ENCODE peak calls at places on chromosomes 11 and 22, in seven cellular contexts. One of them, this sample, is unnamed.

GRCh38 chr22:38744981-38745380 is 10.8 kb downstream of the SUN2 start:
- DNase-seq in NB4: no peak
- DNase-seq in testis: no peak
- DNase-seq in ovary: peak; percentile 78
- DNase-seq in esophagus squamous epithelium: no peak
- DNase-seq in A549: no peak
- DNase-seq in body of pancreas: no peak
- DNase-seq in this sample: no peak

GRCh38 chr11:64120951-64121569 is 44.9 kb downstream of the MACROD1 start:
- DNase-seq in A549: no peak
- DNase-seq in body of pancreas: no peak
- DNase-seq in esophagus squamous epithelium: no peak
- DNase-seq in NB4: no peak
- DNase-seq in testis: no peak
- DNase-seq in ovary: no peak
- DNase-seq in this sample: no peak

GRCh38 chr11:16604784-16605439 is 133.5 kb upstream of the C11orf58 start:
- DNase-seq in body of pancreas: peak; percentile 73
- DNase-seq in NB4: peak; percentile 29
- DNase-seq in ovary: peak; percentile 52
- DNase-seq in testis: peak; percentile 26
- DNase-seq in esophagus squamous epithelium: no peak
- DNase-seq in A549: peak; percentile 46
- DNase-seq in this sample: peak; percentile 54

GRCh38 chr11:118251858-118252652 is at the start of gene MPZL3:
- DNase-seq in ovary: peak; percentile 66
- DNase-seq in testis: peak; percentile 94
- DNase-seq in esophagus squamous epithelium: peak; percentile 50
- DNase-seq in NB4: peak; percentile 79
- DNase-seq in body of pancreas: peak; percentile 97
- DNase-seq in A549: peak; percentile 57
- DNase-seq in this sample: peak; percentile 93

GRCh38 chr11:88042238-88043032 is 132.8 kb downstream of the RAB38 start:
- DNase-seq in esophagus squamous epithelium: no peak
- DNase-seq in ovary: no peak
- DNase-seq in NB4: no peak
- DNase-seq in testis: no peak
- DNase-seq in A549: no peak
- DNase-seq in body of pancreas: no peak
- DNase-seq in this sample: no peak

GRCh38 chr11:114799524-114799923 is 121.2 kb downstream of the NXPE2 start:
- DNase-seq in esophagus squamous epithelium: no peak
- DNase-seq in NB4: no peak
- DNase-seq in ovary: no peak
- DNase-seq in A549: no peak
- DNase-seq in testis: no peak
- DNase-seq in body of pancreas: no peak
- DNase-seq in this sample: no peak

GRCh38 chr11:8287297-8288070 is 23.8 kb upstream of the LMO1 start:
- DNase-seq in NB4: no peak
- DNase-seq in testis: no peak
- DNase-seq in A549: no peak
- DNase-seq in ovary: no peak
- DNase-seq in esophagus squamous epithelium: no peak
- DNase-seq in body of pancreas: no peak
- DNase-seq in this sample: no peak

GRCh38 chr11:27201454-27202302 is 161.1 kb downstream of the BBOX1 start:
- DNase-seq in ovary: peak; percentile 89
- DNase-seq in body of pancreas: peak; percentile 92
- DNase-seq in esophagus squamous epithelium: peak; percentile 13
- DNase-seq in testis: peak; percentile 96
- DNase-seq in NB4: peak; percentile 54
- DNase-seq in A549: peak; percentile 76
- DNase-seq in this sample: peak; percentile 93

GRCh38 chr11:66592457-66593302 is at the start of the genes CCDC87 and CCS:
- DNase-seq in A549: peak; percentile 100
- DNase-seq in body of pancreas: peak; percentile 99
- DNase-seq in NB4: peak; percentile 96
- DNase-seq in esophagus squamous epithelium: peak; percentile 76
- DNase-seq in ovary: peak; percentile 99
- DNase-seq in testis: peak; percentile 98
- DNase-seq in this sample: peak; percentile 100

GRCh38 chr11:128874406-128874805 is 7.3 kb upstream of the KCNJ1 start:
- DNase-seq in testis: no peak
- DNase-seq in A549: no peak
- DNase-seq in NB4: no peak
- DNase-seq in body of pancreas: no peak
- DNase-seq in ovary: no peak
- DNase-seq in esophagus squamous epithelium: no peak
- DNase-seq in this sample: no peak

GRCh38 chr11:9858218-9858617 is 194.3 kb downstream of the SWAP70 start:
- DNase-seq in body of pancreas: no peak
- DNase-seq in ovary: no peak
- DNase-seq in NB4: no peak
- DNase-seq in A549: no peak
- DNase-seq in testis: no peak
- DNase-seq in esophagus squamous epithelium: no peak
- DNase-seq in this sample: no peak

GRCh38 chr11:120381401-120381800 is 45.2 kb downstream of the ARHGEF12 start:
- DNase-seq in ovary: no peak
- DNase-seq in NB4: no peak
- DNase-seq in body of pancreas: no peak
- DNase-seq in testis: no peak
- DNase-seq in A549: no peak
- DNase-seq in esophagus squamous epithelium: no peak
- DNase-seq in this sample: no peak

GRCh38 chr11:12048936-12049790 is 40.7 kb upstream of the DKK3 start:
- DNase-seq in NB4: peak; percentile 33
- DNase-seq in testis: no peak
- DNase-seq in body of pancreas: no peak
- DNase-seq in A549: no peak
- DNase-seq in ovary: no peak
- DNase-seq in esophagus squamous epithelium: no peak
- DNase-seq in this sample: no peak

GRCh38 chr11:72174299-72175070 is 17.5 kb upstream of the FOLR1 start:
- DNase-seq in A549: no peak
- DNase-seq in esophagus squamous epithelium: no peak
- DNase-seq in body of pancreas: no peak
- DNase-seq in testis: no peak
- DNase-seq in ovary: no peak
- DNase-seq in NB4: no peak
- DNase-seq in this sample: no peak

GRCh38 chr22:20602589-20603164 is 95.3 kb downstream of the MED15 start:
- DNase-seq in ovary: no peak
- DNase-seq in testis: no peak
- DNase-seq in NB4: no peak
- DNase-seq in esophagus squamous epithelium: no peak
- DNase-seq in body of pancreas: no peak
- DNase-seq in A549: no peak
- DNase-seq in this sample: no peak

GRCh38 chr11:19025799-19026406 is 34.6 kb downstream of the MRGPRX2 start:
- DNase-seq in testis: no peak
- DNase-seq in NB4: no peak
- DNase-seq in esophagus squamous epithelium: no peak
- DNase-seq in body of pancreas: no peak
- DNase-seq in A549: no peak
- DNase-seq in ovary: no peak
- DNase-seq in this sample: no peak

GRCh38 chr11:28697920-28698827 is 590.0 kb downstream of the METTL15 start:
- DNase-seq in body of pancreas: peak; percentile 45
- DNase-seq in testis: peak; percentile 73
- DNase-seq in A549: peak; percentile 10
- DNase-seq in NB4: peak; percentile 53
- DNase-seq in ovary: peak; percentile 57
- DNase-seq in esophagus squamous epithelium: no peak
- DNase-seq in this sample: peak; percentile 62

GRCh38 chr22:43897751-43898261 is 6.0 kb upstream of the PNPLA5 start:
- DNase-seq in A549: no peak
- DNase-seq in testis: no peak
- DNase-seq in esophagus squamous epithelium: no peak
- DNase-seq in ovary: no peak
- DNase-seq in body of pancreas: no peak
- DNase-seq in NB4: no peak
- DNase-seq in this sample: no peak

GRCh38 chr11:74307409-74307808 is 4.0 kb downstream of the P4HA3 start:
- DNase-seq in testis: peak; percentile 40
- DNase-seq in ovary: no peak
- DNase-seq in body of pancreas: peak; percentile 17
- DNase-seq in NB4: no peak
- DNase-seq in A549: no peak
- DNase-seq in esophagus squamous epithelium: no peak
- DNase-seq in this sample: no peak

GRCh38 chr11:49499117-49499516 is 290.7 kb upstream of the FOLH1 start:
- DNase-seq in esophagus squamous epithelium: no peak
- DNase-seq in NB4: no peak
- DNase-seq in body of pancreas: no peak
- DNase-seq in A549: no peak
- DNase-seq in ovary: no peak
- DNase-seq in testis: no peak
- DNase-seq in this sample: no peak

GRCh38 chr11:126150256-126150655 is 61.2 kb downstream of the RPUSD4 start:
- DNase-seq in NB4: no peak
- DNase-seq in body of pancreas: no peak
- DNase-seq in testis: no peak
- DNase-seq in A549: no peak
- DNase-seq in ovary: no peak
- DNase-seq in esophagus squamous epithelium: no peak
- DNase-seq in this sample: no peak

GRCh38 chr11:132312161-132312560 is 941.7 kb downstream of the NTM start:
- DNase-seq in body of pancreas: no peak
- DNase-seq in NB4: peak; percentile 4
- DNase-seq in ovary: no peak
- DNase-seq in testis: no peak
- DNase-seq in A549: no peak
- DNase-seq in esophagus squamous epithelium: no peak
- DNase-seq in this sample: no peak

GRCh38 chr11:75814369-75814685 is 683 bp upstream of the UVRAG start:
- DNase-seq in esophagus squamous epithelium: peak; percentile 77
- DNase-seq in body of pancreas: no peak
- DNase-seq in A549: no peak
- DNase-seq in testis: no peak
- DNase-seq in ovary: no peak
- DNase-seq in NB4: no peak
- DNase-seq in this sample: no peak
- H3K4me3 ChIP-seq in esophagus squamous epithelium: peak overlapping the region; percentile 91
- H3K4me3 ChIP-seq in body of pancreas: peak overlapping the region; percentile 93
- H3K4me3 ChIP-seq in A549: peak overlapping the region; percentile 96
- H3K4me3 ChIP-seq in testis: peak overlapping the region; percentile 95
- H3K4me3 ChIP-seq in ovary: peak overlapping the region; percentile 66
- H3K4me3 ChIP-seq in NB4: peak overlapping the region; percentile 75
- H3K4me3 ChIP-seq in this sample: peak overlapping the region; percentile 97

GRCh38 chr11:32173435-32173834 is 82.6 kb downstream of the RCN1 start:
- DNase-seq in esophagus squamous epithelium: no peak
- DNase-seq in NB4: peak; percentile 57
- DNase-seq in testis: peak; percentile 75
- DNase-seq in ovary: peak; percentile 64
- DNase-seq in body of pancreas: peak; percentile 51
- DNase-seq in A549: peak; percentile 29
- DNase-seq in this sample: peak; percentile 61
- TF ChIP-seq POLR2A in esophagus squamous epithelium: no peak
- TF ChIP-seq POLR2A in NB4: no peak
- TF ChIP-seq POLR2A in testis: no peak
- TF ChIP-seq POLR2A in ovary: no peak
- TF ChIP-seq POLR2A in body of pancreas: no peak
- TF ChIP-seq POLR2A in A549: no peak
- TF ChIP-seq POLR2A in this sample: no peak

GRCh38 chr11:22666700-22667439 is 459 bp downstream of the GAS2 start:
- DNase-seq in A549: no peak
- DNase-seq in body of pancreas: peak; percentile 79
- DNase-seq in ovary: peak; percentile 59
- DNase-seq in NB4: no peak
- DNase-seq in esophagus squamous epithelium: no peak
- DNase-seq in testis: peak; percentile 56
- DNase-seq in this sample: peak; percentile 67
- H3K4me3 ChIP-seq in A549: peak overlapping the region; percentile 31
- H3K4me3 ChIP-seq in body of pancreas: peak overlapping the region; percentile 46
- H3K4me3 ChIP-seq in ovary: peak overlapping the region; percentile 9
- H3K4me3 ChIP-seq in NB4: no peak overlapping the region
- H3K4me3 ChIP-seq in esophagus squamous epithelium: peak overlapping the region; percentile 23
- H3K4me3 ChIP-seq in testis: peak overlapping the region; percentile 53
- H3K4me3 ChIP-seq in this sample: peak overlapping the region; percentile 51

GRCh38 chr11:95067042-95067827 is 516 bp downstream of the SRSF8 start:
- DNase-seq in ovary: peak; percentile 93
- DNase-seq in body of pancreas: peak; percentile 86
- DNase-seq in NB4: peak; percentile 87
- DNase-seq in esophagus squamous epithelium: no peak
- DNase-seq in A549: peak; percentile 28
- DNase-seq in testis: peak; percentile 85
- DNase-seq in this sample: peak; percentile 82
- TF ChIP-seq POLR2A in ovary: peak; percentile 44
- TF ChIP-seq POLR2A in body of pancreas: peak; percentile 87
- TF ChIP-seq POLR2A in NB4: peak; percentile 57
- TF ChIP-seq POLR2A in esophagus squamous epithelium: no peak
- TF ChIP-seq POLR2A in A549: peak; percentile 43
- TF ChIP-seq POLR2A in testis: no peak
- TF ChIP-seq POLR2A in this sample: peak; percentile 26

DNA sequence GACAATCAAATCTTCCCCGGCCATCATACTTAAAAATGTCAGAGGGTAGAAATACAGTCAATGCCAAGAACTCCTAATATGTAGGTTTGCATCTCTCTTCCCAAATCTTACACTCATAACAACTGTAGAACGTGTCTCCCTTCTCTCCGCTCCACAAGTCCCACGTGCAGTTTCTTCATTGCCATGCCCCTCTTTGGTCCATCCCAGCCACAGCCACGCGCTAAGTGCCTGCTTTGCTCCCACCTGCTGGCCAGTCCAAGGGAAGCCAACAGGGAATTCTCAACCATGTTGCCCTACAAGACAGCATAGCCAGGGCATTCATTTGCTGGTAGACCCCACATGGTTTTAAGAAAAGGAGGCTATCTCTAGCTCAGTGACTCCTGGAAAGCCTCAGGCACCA is 420.6 kb upstream of the ISX start:
- DNase-seq in testis: no peak
- DNase-seq in A549: no peak
- DNase-seq in ovary: no peak
- DNase-seq in esophagus squamous epithelium: no peak
- DNase-seq in NB4: no peak
- DNase-seq in body of pancreas: no peak
- DNase-seq in this sample: no peak
- H3K4me3 ChIP-seq in testis: no peak overlapping the region
- H3K4me3 ChIP-seq in A549: no peak overlapping the region
- H3K4me3 ChIP-seq in ovary: no peak overlapping the region
- H3K4me3 ChIP-seq in esophagus squamous epithelium: no peak overlapping the region
- H3K4me3 ChIP-seq in NB4: no peak overlapping the region
- H3K4me3 ChIP-seq in body of pancreas: no peak overlapping the region
- H3K4me3 ChIP-seq in this sample: no peak overlapping the region

DNA sequence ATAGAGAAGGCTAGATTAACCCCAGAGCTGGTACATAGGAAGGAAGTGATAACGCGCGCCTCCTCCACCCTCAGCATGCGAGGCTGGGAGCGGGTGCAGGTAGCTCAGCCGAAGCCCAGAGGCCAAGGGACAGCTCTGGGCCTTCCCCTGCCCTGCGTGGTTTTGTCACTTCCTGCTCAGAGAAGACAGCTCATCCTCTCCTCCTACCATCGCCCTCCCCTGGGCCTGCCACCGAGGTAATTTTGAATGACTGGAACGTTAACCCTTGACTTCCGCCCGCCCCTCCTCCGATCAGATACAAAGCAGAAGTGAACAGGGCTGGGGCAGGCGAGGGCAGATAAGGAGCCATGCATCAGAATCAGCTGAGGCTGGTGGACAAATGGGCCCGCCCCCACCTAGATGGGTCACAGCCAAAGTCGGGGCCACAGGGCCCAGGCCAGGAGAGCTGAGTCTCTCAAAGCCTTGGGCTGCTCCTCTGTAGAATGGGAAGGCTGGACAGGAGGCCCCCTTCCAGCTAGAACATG is 1.6 kb downstream of the RAC2 start:
- DNase-seq in testis: peak; percentile 47
- DNase-seq in esophagus squamous epithelium: peak; percentile 78
- DNase-seq in body of pancreas: peak; percentile 69
- DNase-seq in ovary: no peak
- DNase-seq in NB4: peak; percentile 98
- DNase-seq in A549: no peak
- DNase-seq in this sample: peak; percentile 74
- TF ChIP-seq POLR2A in testis: no peak
- TF ChIP-seq POLR2A in esophagus squamous epithelium: no peak
- TF ChIP-seq POLR2A in body of pancreas: no peak
- TF ChIP-seq POLR2A in ovary: no peak
- TF ChIP-seq POLR2A in NB4: no peak
- TF ChIP-seq POLR2A in A549: no peak
- TF ChIP-seq POLR2A in this sample: no peak